ENCODE peak calls at places on chromosomes 2 and 18, in six cellular contexts. Q, C, X, M, F and W are unnamed samples.

GRCh38 chr2:98464772-98465310 is 20.2 kb downstream of the INPP4A start:
- DNase-seq in Q (no peak), C (no peak), X (no peak), M (no peak), F (no peak), W (peak; percentile 19)

GRCh38 chr2:8389373-8390108 is 292.3 kb upstream of the ID2 start:
- DNase-seq in Q (no peak), C (no peak), X (peak; percentile 64), M (no peak), F (peak; percentile 43), W (no peak)

GRCh38 chr18:9779630-9780029 is 71.5 kb downstream of the RAB31 start:
- DNase-seq in Q (no peak), C (no peak), X (peak; percentile 26), M (no peak), F (peak; percentile 61), W (peak; percentile 64)

GRCh38 chr2:158656492-158657190 is 138.5 kb upstream of the DAPL1 start:
- DNase-seq in Q (no peak), C (no peak), X (no peak), M (no peak), F (no peak), W (no peak)

GRCh38 chr2:134455426-134455825 is 201.6 kb downstream of the MGAT5 start:
- DNase-seq in Q (peak; percentile 23), C (no peak), X (no peak), M (no peak), F (no peak), W (no peak)

GRCh38 chr2:150690870-150691269 is 203.4 kb upstream of the RND3 start:
- DNase-seq in Q (no peak), C (no peak), X (peak; percentile 43), M (no peak), F (peak; percentile 73), W (peak; percentile 66)

GRCh38 chr2:96554293-96555145 is 18.0 kb downstream of the ARID5A start:
- DNase-seq in Q (peak; percentile 87), C (peak; percentile 73), X (peak; percentile 64), M (peak; percentile 71), F (peak; percentile 53), W (peak; percentile 60)

GRCh38 chr2:25265022-25265421 is 76.7 kb downstream of the DNMT3A start:
- DNase-seq in Q (no peak), C (no peak), X (peak; percentile 10), M (no peak), F (no peak), W (no peak)

GRCh38 chr18:13178197-13178596 is 40.4 kb upstream of the LDLRAD4 start:
- DNase-seq in Q (no peak), C (no peak), X (no peak), M (no peak), F (no peak), W (no peak)

GRCh38 chr2:170928036-170928823 is 823 bp upstream of the GORASP2 start:
- DNase-seq in Q (no peak), C (peak; percentile 24), X (peak; percentile 3), M (no peak), F (peak; percentile 28), W (no peak)

GRCh38 chr2:204331180-204331579 is 214.1 kb upstream of the PARD3B start:
- DNase-seq in Q (no peak), C (no peak), X (no peak), M (no peak), F (no peak), W (no peak)

GRCh38 chr2:133790706-133791105 is 222.4 kb upstream of the NCKAP5 start:
- DNase-seq in Q (no peak), C (no peak), X (peak; percentile 38), M (no peak), F (no peak), W (no peak)

GRCh38 chr18:39711701-39712100 is 2146.1 kb upstream of the CELF4 start:
- DNase-seq in Q (no peak), C (no peak), X (no peak), M (no peak), F (no peak), W (no peak)

GRCh38 chr2:152694161-152694661 is 23.1 kb downstream of the PRPF40A start:
- DNase-seq in Q (no peak), C (no peak), X (peak; percentile 60), M (no peak), F (peak; percentile 80), W (peak; percentile 83)

GRCh38 chr18:71371951-71372605 is 1083.2 kb downstream of the SOCS6 start:
- DNase-seq in Q (no peak), C (no peak), X (no peak), M (no peak), F (no peak), W (no peak)

DNA sequence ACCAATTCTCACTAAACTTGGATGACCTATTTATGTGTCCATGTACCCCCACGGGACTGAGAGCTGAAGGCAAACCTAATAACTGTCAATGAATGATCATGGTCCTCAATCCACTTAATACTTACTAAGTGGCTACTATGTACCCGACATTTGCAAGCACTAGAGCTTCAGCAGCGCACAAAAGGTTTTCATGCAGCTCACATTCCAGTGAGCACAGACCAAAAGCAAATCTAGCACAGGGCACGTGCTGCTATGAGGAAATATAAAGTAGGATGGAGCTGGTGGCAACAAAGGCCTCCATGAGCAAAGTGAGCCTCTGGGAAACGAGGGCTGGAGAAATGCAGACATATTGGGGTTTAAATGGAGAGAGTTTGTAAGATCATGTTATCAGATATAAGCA is 3.5 kb downstream of the SLC40A1 start:
- DNase-seq in Q (no peak), C (no peak), X (no peak), M (no peak), F (no peak), W (no peak)
- H3K4me3 ChIP-seq in Q (no peak overlapping the region), C (peak overlapping the region; percentile 80), X (no peak overlapping the region), M (no peak overlapping the region), F (no peak overlapping the region), W (no peak overlapping the region)

GRCh38 chr2:163682695-163683094 is 53.1 kb downstream of the FIGN start:
- DNase-seq in Q (no peak), C (no peak), X (peak; percentile 55), M (no peak), F (peak; percentile 74), W (peak; percentile 51)
- TF ChIP-seq CTCF in Q (peak; percentile 17), C (no peak), X (peak; percentile 35), M (no peak), F (peak; percentile 46), W (peak; percentile 33)

DNA sequence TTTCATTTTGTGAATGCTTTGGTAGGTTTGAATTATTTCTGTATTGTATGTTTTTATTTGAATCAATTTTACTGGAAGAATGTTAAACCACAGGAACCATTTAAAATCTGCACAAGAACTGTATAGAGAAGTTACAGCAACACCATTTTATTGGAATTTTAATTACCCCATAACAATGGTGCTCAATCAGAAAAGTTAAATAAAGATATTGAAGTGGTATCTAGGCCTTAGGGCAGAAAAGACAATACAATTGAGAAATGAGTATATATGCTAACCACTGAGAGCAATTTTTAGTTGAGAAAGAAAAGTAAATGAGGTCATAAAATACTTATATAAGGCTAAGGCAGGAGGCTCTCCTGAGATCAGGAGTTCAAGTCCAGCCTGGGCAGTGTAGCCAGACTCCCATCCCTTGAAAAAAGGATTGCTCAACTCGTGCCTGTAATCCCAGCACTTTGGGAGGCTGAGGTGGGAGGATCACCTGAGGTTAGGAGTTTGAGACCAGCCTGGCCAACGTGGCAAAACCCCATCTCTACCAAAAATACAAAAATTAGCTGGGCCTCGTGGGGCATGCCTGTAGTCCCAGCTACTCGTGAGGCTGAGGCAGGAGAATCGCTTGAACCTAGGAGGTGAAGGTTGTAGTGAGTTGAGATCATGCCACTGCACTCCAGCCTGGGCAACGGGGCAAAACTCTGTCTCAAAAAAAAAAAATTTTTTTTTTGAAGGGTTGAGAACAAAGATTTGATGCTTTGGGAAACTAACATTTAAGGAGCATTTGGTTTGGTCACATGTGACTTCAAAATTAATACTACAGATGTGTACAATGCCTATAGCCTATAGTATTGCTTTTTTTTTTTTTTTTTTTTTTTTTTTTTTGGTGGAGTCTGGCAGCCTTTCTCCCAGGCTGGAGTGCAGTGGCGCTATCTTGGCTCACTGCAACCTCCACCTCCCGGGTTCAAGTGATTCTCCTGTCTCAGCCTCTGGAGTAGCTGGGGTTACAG is 212.9 kb upstream of the STON1 start:
- DNase-seq in Q (no peak), C (no peak), X (no peak), M (no peak), F (no peak), W (no peak)
- H3K4me3 ChIP-seq in Q (no peak overlapping the region), C (no peak overlapping the region), X (no peak overlapping the region), M (no peak overlapping the region), F (no peak overlapping the region), W (peak overlapping the region; percentile 17)

DNA sequence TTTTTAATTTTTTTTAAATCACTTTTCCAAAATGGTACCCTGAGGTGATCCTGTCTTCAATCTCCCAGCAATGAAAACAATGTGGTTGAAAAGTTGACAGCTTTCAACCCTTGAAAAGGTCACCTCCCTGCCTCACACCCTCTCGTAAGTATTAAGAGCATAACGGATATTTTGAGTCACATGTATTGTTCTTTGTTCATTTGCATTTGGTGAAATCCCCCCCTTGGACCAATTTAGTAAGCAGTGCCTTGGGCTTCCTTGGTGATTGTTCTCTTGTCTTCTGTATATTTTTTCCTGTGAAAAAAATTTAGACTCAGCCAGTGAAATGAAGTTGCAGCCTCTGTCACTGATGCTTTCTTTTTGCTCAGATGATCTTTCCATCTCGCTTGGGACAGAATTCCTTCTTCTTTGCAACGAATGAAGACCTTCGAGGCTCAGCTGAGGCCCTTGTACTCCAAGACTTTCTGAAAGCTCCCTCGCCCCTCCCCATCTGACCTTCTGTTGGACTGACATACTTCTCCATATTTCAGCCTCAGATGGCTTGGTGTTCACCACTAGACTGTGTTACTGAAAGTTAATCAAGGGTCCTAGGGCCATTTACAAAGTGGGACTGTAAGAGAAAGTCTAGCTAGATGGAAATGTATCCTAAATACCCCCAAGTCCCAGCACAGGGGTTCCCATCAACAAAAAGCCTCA is 158.4 kb downstream of the BCL2 start:
- DNase-seq in Q (no peak), C (no peak), X (no peak), M (no peak), F (no peak), W (no peak)
- TF ChIP-seq CTCF in Q (no peak), C (no peak), X (no peak), M (no peak), F (no peak), W (no peak)

GRCh38 chr18:76928179-76928868 is 106.0 kb downstream of the ZNF236 start:
- DNase-seq in Q (no peak), C (no peak), X (no peak), M (no peak), F (no peak), W (no peak)
- H3K4me3 ChIP-seq in Q (no peak overlapping the region), C (no peak overlapping the region), X (no peak overlapping the region), M (no peak overlapping the region), F (no peak overlapping the region), W (no peak overlapping the region)

GRCh38 chr2:129627437-129627836 is 352.0 kb upstream of the RAB6C start:
- DNase-seq in Q (no peak), C (no peak), X (no peak), M (no peak), F (no peak), W (no peak)
- TF ChIP-seq CTCF in Q (no peak), C (no peak), X (no peak), M (no peak), F (no peak), W (no peak)

DNA sequence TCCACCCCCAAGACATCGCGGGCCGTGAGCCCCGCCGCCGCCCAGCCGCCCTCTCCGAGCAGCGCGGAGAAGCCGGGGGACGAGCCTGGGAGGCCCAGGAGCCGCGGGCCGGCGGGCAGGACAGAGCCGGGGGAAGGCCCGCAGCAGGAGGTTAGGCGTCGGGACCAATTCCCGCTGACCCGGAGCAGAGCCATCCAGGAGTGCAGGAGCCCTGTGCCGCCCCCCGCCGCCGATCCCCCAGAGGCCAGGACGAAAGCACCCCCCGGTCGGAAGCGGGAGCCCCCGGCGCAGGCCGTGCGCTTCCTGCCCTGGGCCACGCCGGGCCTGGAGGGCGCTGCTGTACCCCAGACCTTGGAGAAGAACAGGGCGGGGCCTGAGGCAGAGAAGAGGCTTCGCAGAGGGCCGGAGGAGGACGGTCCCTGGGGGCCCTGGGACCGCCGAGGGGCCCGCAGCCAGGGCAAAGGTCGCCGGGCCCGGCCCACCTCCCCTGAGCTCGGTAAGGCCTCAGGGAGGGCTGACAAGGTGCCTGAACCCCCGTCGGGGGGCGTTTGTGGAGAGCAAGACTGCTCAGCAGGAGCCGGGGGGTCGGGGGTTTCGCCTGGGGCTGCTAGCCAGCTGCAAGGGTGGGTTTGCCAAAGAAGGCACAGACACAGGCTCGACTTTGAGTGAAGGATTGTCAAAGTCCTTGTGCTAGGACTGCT is 14.3 kb downstream of the SPEG start:
- DNase-seq in Q (peak; percentile 59), C (no peak), X (no peak), M (no peak), F (no peak), W (no peak)
- H3K4me3 ChIP-seq in Q (no peak overlapping the region), C (peak overlapping the region; percentile 14), X (no peak overlapping the region), M (no peak overlapping the region), F (no peak overlapping the region), W (no peak overlapping the region)